ENCODE peak calls at places on chromosomes 3 and 15, in eight cellular contexts. O, N, E, W, K, T, C and J are unnamed samples. For H3K4me1, the result is how much of the 10 kb centered on the place peaks cover.

GRCh38 chr3:57822686-57823085 is 66.6 kb downstream of the SLMAP start:
- DNase-seq in O (no peak), N (no peak), E (no peak), W (no peak), K (peak), T (no peak), C (no peak), J (no peak)

GRCh38 chr15:29849716-29850115 is 27.4 kb upstream of the TJP1 start:
- DNase-seq in O (no peak), N (no peak), E (no peak), W (no peak), K (no peak), T (no peak), C (no peak), J (no peak)

GRCh38 chr15:67067161-67067853 is 1.9 kb downstream of the SMAD3 start:
- DNase-seq in O (no peak), N (peak), E (no peak), W (no peak), K (no peak), T (no peak), C (no peak), J (peak)

GRCh38 chr3:191353022-191353777 is 22.9 kb upstream of the UTS2B start:
- DNase-seq in O (no peak), N (no peak), E (no peak), W (no peak), K (no peak), T (no peak), C (no peak), J (no peak)

GRCh38 chr15:50058231-50058630 is 60.8 kb downstream of the ATP8B4 start:
- DNase-seq in O (no peak), N (no peak), E (no peak), W (no peak), K (peak), T (no peak), C (no peak), J (no peak)

GRCh38 chr15:88989578-88989977 is 76.4 kb upstream of the MFGE8 start:
- DNase-seq in O (no peak), N (no peak), E (no peak), W (no peak), K (peak), T (no peak), C (no peak), J (no peak)

GRCh38 chr15:41332788-41333527 is at the start of gene NUSAP1:
- DNase-seq in O (peak), N (no peak), E (no peak), W (no peak), K (no peak), T (no peak), C (no peak), J (no peak)

GRCh38 chr15:82891025-82891390 is 61.5 kb downstream of the HOMER2 start:
- DNase-seq in O (no peak), N (no peak), E (no peak), W (no peak), K (no peak), T (no peak), C (no peak), J (no peak)

GRCh38 chr15:97598353-97598798 is 362.1 kb upstream of the ARRDC4 start:
- DNase-seq in O (no peak), N (no peak), E (no peak), W (peak), K (no peak), T (no peak), C (no peak), J (no peak)

GRCh38 chr3:174413057-174413912 is 445.8 kb upstream of the NAALADL2 start:
- DNase-seq in O (no peak), N (no peak), E (no peak), W (no peak), K (no peak), T (no peak), C (no peak), J (no peak)

GRCh38 chr15:29670266-29670665 is 152.0 kb downstream of the TJP1 start:
- DNase-seq in O (no peak), N (no peak), E (no peak), W (no peak), K (peak), T (no peak), C (no peak), J (peak)

GRCh38 chr3:181326637-181327223 is 337.2 kb upstream of the DNAJC19 start:
- DNase-seq in O (no peak), N (peak), E (peak), W (peak), K (peak), T (no peak), C (no peak), J (peak)

GRCh38 chr15:41241251-41241964 is 10.3 kb downstream of the CHP1 start:
- DNase-seq in O (no peak), N (peak), E (no peak), W (no peak), K (no peak), T (no peak), C (no peak), J (no peak)

GRCh38 chr3:188533612-188534357 is 379.8 kb downstream of the LPP start:
- DNase-seq in O (no peak), N (no peak), E (no peak), W (no peak), K (peak), T (no peak), C (no peak), J (no peak)

GRCh38 chr15:74851960-74852359 is 9.0 kb upstream of the ULK3 start:
- DNase-seq in O (no peak), N (no peak), E (no peak), W (no peak), K (no peak), T (no peak), C (no peak), J (no peak)

GRCh38 chr15:101251830-101252820 is at the start of gene CHSY1:
- DNase-seq in O (peak), N (peak), E (peak), W (peak), K (peak), T (peak), C (peak), J (peak)

GRCh38 chr3:41579861-41580260 is 380.6 kb downstream of the CTNNB1 start:
- DNase-seq in O (no peak), N (no peak), E (no peak), W (no peak), K (no peak), T (no peak), C (no peak), J (no peak)

GRCh38 chr3:76827647-76828273 is 212.1 kb upstream of the ROBO2 start:
- DNase-seq in O (no peak), N (no peak), E (no peak), W (no peak), K (no peak), T (no peak), C (no peak), J (no peak)

GRCh38 chr3:14453841-14454630 is 51.6 kb downstream of the SLC6A6 start:
- DNase-seq in O (no peak), N (peak), E (no peak), W (no peak), K (peak), T (no peak), C (no peak), J (no peak)

GRCh38 chr3:128372281-128372680 is 94.4 kb downstream of the DNAJB8 start:
- DNase-seq in O (no peak), N (no peak), E (no peak), W (no peak), K (no peak), T (no peak), C (no peak), J (no peak)

GRCh38 chr3:172142074-172143059 is 103.0 kb downstream of the FNDC3B start:
- DNase-seq in O (no peak), N (no peak), E (peak), W (no peak), K (peak), T (no peak), C (no peak), J (no peak)

GRCh38 chr3:159039286-159039685 is 237.4 kb downstream of the MFSD1 start:
- DNase-seq in O (no peak), N (no peak), E (no peak), W (no peak), K (no peak), T (no peak), C (no peak), J (no peak)

GRCh38 chr3:52171577-52172261 is 17.5 kb upstream of the POC1A start:
- DNase-seq in O (no peak), N (no peak), E (peak), W (peak), K (peak), T (no peak), C (no peak), J (no peak)

DNA sequence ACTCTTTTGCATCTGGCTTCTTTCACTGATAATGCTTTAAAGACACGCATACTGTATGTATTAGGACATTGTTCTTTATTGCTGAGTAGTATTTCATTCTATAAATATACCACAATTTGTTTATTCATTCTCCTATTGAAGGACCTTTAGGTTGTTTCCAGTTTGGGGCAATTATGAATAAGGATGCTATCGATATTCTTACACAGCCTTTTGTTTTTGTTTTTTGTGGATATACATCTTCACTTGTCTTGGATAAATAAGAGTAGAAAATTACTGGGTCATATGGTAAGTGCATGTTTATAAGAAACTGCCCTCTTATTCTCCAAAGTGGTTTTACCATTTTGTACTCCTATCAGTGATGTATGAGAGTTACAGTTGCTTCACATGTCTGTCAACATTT is 61.8 kb upstream of the GOLGA6B start:
- DNase-seq in O (no peak), N (no peak), E (no peak), W (no peak), K (no peak), T (no peak), C (no peak), J (no peak)
- TF ChIP-seq CTCF in O (no peak), N (no peak), E (no peak), W (no peak), K (no peak), T (no peak), C (no peak), J (no peak)

DNA sequence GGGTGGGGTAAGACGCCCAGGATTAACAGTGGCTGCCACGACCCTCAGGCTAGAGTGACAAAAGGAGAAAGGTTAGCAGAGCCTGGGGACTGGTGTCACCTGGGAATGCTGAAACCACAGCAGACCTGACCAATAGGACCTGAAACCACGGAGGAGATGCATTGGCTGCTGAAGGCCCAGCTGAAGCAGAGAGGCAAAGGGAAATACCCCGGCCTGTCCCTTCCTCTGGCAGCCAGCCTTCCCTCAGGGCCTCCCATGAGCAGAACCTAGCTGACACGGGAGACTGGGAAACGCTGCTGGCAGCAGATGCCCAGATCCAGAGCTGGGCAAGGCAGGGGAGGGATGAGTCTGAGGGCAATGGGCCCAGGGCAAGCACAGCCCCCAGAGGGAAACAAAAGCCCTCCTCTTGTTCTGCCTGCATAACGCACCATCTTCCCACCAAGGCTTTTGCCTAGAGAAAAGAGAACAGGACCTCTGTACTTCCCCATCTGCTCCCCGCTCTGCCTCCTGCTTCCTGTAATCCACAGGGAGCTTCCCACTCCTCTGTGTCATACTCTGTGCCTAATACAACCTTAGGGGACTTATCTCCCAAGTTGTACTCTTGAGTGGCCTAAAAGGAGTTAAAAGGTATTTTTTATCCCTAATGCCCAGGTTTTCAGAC is 216.2 kb downstream of the ABHD5 start:
- DNase-seq in O (no peak), N (no peak), E (no peak), W (no peak), K (no peak), T (no peak), C (no peak), J (no peak)
- H3K4me3 ChIP-seq in O (no peak), N (no peak), E (no peak), W (no peak), K (no peak), T (no peak), C (no peak), J (no peak)

DNA sequence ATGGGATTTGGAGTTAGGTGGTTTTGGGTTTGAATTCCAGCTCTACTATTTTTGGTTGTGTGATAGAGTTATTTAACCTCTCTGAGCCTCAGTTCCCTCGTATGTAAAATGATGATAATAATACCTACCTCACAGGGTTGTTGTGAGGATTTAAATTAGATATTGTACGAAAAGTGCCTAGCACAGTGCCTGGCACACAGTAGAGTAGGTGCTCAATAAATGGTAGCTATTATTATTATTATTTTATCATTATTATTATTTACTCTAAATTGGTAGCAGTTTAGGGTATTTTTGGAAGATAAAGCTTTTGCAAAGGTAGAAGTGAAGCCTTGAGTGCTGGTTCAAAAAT is 1.3 kb upstream of the AP2M1 start:
- DNase-seq in O (no peak), N (no peak), E (no peak), W (no peak), K (no peak), T (no peak), C (no peak), J (no peak)
- H3K4me1 ChIP-seq in O (under half), N (under half), E (under half), W (under half), K (under half), T (under half), C (under half), J (under half)

GRCh38 chr15:43270676-43271306 is 4.1 kb upstream of the TGM5 start:
- DNase-seq in O (no peak), N (no peak), E (no peak), W (no peak), K (no peak), T (no peak), C (no peak), J (no peak)
- TF ChIP-seq CTCF in O (no peak), N (no peak), E (no peak), W (no peak), K (no peak), T (no peak), C (no peak), J (no peak)

GRCh38 chr3:152559246-152559645 is 275.7 kb upstream of the P2RY1 start:
- DNase-seq in O (no peak), N (no peak), E (no peak), W (no peak), K (no peak), T (no peak), C (no peak), J (no peak)

GRCh38 chr3:152554980-152555379 is 280.0 kb upstream of the P2RY1 start:
- DNase-seq in O (peak), N (no peak), E (no peak), W (no peak), K (peak), T (peak), C (no peak), J (no peak)

GRCh38 chr3:152556731-152557254 is 278.1 kb upstream of the P2RY1 start:
- DNase-seq in O (peak), N (peak), E (no peak), W (no peak), K (peak), T (peak), C (no peak), J (no peak)

GRCh38 chr3:152558386-152558785 is 276.5 kb upstream of the P2RY1 start:
- DNase-seq in O (no peak), N (no peak), E (no peak), W (no peak), K (no peak), T (no peak), C (no peak), J (no peak)

DNA sequence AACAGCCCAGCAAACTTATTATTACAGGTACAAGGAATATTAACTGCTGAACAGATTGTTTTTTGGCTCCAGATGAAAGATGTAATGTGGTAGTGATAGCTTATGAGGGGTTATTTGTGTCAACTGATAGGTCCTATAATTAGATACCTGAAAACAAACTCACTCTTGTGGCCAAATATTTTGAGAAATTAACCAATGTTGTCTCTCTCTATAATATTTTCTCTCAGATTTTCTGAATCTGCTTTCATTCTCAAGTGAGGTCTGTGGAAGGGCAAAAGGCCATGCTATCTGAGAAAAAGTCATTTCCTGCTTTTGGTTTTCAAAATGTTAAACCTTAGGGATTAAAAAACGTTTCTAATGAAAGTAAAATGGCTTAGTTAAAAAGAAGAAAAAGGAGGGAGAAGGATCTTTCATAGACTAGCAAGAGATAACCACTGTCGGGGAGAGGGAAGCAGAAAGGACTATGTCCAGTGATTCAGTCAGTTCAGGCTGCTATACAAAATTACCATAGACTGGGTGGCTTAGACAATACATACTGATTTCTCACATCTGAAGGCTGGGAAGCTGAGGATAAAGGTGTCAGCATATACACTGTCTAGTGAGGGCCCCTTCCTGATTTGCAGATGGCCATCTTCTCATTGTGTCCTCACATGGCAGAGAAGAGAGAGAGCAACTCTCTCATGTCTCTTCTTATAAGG is 277.5 kb upstream of the P2RY1 start:
- DNase-seq in O (no peak), N (no peak), E (no peak), W (no peak), K (no peak), T (no peak), C (no peak), J (no peak)
- H3K4me3 ChIP-seq in O (no peak), N (no peak), E (no peak), W (no peak), K (no peak), T (no peak), C (no peak), J (no peak)

GRCh38 chr3:122082357-122082756 is 27.2 kb downstream of the CD86 start:
- DNase-seq in O (no peak), N (no peak), E (no peak), W (no peak), K (no peak), T (no peak), C (no peak), J (no peak)
- H3K4me1 ChIP-seq in O (under half), N (under half), E (under half), W (under half), K (under half), T (under half), C (under half), J (under half)

GRCh38 chr3:122680381-122681293 is at the start of gene PARP14:
- DNase-seq in O (peak), N (peak), E (no peak), W (no peak), K (peak), T (peak), C (no peak), J (peak)
- TF ChIP-seq CTCF in O (no peak), N (no peak), E (peak), W (no peak), K (peak), T (peak), C (no peak), J (peak)

DNA sequence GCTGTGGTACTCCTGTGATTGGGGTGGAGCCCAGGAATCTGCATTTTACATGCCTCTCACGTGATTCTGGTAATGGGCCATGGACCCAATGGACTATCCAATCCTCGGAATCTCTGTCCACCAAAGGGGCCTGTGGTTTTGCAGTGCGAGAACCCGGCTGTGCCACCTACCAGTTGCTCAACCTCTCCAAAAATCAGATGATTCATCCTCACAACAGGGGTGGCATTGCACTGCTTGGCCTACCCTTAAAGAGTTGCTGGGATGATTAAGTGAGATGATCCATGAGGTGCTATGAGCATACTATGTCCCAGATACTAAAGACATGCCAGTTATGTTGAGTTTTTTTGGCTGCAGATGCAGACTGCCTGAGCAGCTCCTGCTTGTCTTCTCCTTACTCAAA is 5.1 kb downstream of the ANP32A start:
- DNase-seq in O (no peak), N (no peak), E (no peak), W (no peak), K (no peak), T (peak), C (no peak), J (no peak)
- H3K4me3 ChIP-seq in O (no peak), N (no peak), E (peak), W (no peak), K (no peak), T (no peak), C (no peak), J (peak)

GRCh38 chr15:58520936-58521292 is 89.1 kb downstream of the LIPC start:
- DNase-seq in O (no peak), N (no peak), E (no peak), W (no peak), K (no peak), T (no peak), C (no peak), J (peak)

GRCh38 chr15:58517252-58517681 is 85.5 kb downstream of the LIPC start:
- DNase-seq in O (no peak), N (peak), E (no peak), W (peak), K (no peak), T (no peak), C (no peak), J (no peak)

GRCh38 chr15:58520464-58520863 is 88.7 kb downstream of the LIPC start:
- DNase-seq in O (no peak), N (no peak), E (no peak), W (no peak), K (no peak), T (no peak), C (no peak), J (peak)

GRCh38 chr15:58517682-58518525 is 86.1 kb downstream of the LIPC start:
- DNase-seq in O (no peak), N (peak), E (no peak), W (no peak), K (no peak), T (no peak), C (no peak), J (no peak)

GRCh38 chr15:58518626-58519025 is 86.8 kb downstream of the LIPC start:
- DNase-seq in O (no peak), N (no peak), E (no peak), W (no peak), K (no peak), T (no peak), C (no peak), J (no peak)
- H3K4me1 ChIP-seq in O (under half), N (under half), E (under half), W (under half), K (under half), T (under half), C (under half), J (under half)